ENCODE peak calls at places on chromosomes 5 and 9, in nine cellular contexts. X, K, H, F, A, P, M, L and R are unnamed samples.

GRCh38 chr9:93586290-93587057 is 10.1 kb downstream of the PHF2 start:
- DNase-seq in X (no peak), K (no peak), H (no peak), F (no peak), A (no peak), P (no peak), M (no peak), L (no peak), R (peak; percentile 28)

GRCh38 chr5:126446498-126447224 is 23.5 kb downstream of the GRAMD2B start:
- DNase-seq in X (peak; percentile 64), K (no peak), H (no peak), F (peak; percentile 97), A (peak; percentile 66), P (no peak), M (no peak), L (no peak), R (no peak)

GRCh38 chr9:105511486-105511885 is 46.4 kb upstream of the FKTN start:
- DNase-seq in X (no peak), K (no peak), H (no peak), F (no peak), A (no peak), P (no peak), M (no peak), L (no peak), R (no peak)

GRCh38 chr5:174363934-174364333 is 318.4 kb downstream of the NSG2 start:
- DNase-seq in X (no peak), K (no peak), H (no peak), F (no peak), A (no peak), P (no peak), M (no peak), L (no peak), R (no peak)

GRCh38 chr9:2267171-2267740 is 252.1 kb downstream of the SMARCA2 start:
- DNase-seq in X (no peak), K (no peak), H (no peak), F (peak; percentile 17), A (no peak), P (peak; percentile 25), M (no peak), L (no peak), R (no peak)

GRCh38 chr9:34341659-34342266 is 12.4 kb downstream of the NUDT2 start:
- DNase-seq in X (no peak), K (no peak), H (no peak), F (no peak), A (no peak), P (no peak), M (no peak), L (no peak), R (no peak)

GRCh38 chr9:120928720-120929389 is 2.3 kb upstream of the TRAF1 start:
- DNase-seq in X (no peak), K (peak; percentile 74), H (peak; percentile 72), F (peak; percentile 50), A (peak; percentile 85), P (peak; percentile 80), M (peak; percentile 75), L (no peak), R (peak; percentile 95)

GRCh38 chr5:318341-318897 is 3.1 kb upstream of the AHRR start:
- DNase-seq in X (no peak), K (no peak), H (no peak), F (peak; percentile 60), A (no peak), P (no peak), M (no peak), L (no peak), R (peak; percentile 64)

GRCh38 chr9:3760031-3760430 is 234.2 kb upstream of the RFX3 start:
- DNase-seq in X (peak; percentile 32), K (no peak), H (no peak), F (peak; percentile 52), A (no peak), P (no peak), M (no peak), L (no peak), R (no peak)

DNA sequence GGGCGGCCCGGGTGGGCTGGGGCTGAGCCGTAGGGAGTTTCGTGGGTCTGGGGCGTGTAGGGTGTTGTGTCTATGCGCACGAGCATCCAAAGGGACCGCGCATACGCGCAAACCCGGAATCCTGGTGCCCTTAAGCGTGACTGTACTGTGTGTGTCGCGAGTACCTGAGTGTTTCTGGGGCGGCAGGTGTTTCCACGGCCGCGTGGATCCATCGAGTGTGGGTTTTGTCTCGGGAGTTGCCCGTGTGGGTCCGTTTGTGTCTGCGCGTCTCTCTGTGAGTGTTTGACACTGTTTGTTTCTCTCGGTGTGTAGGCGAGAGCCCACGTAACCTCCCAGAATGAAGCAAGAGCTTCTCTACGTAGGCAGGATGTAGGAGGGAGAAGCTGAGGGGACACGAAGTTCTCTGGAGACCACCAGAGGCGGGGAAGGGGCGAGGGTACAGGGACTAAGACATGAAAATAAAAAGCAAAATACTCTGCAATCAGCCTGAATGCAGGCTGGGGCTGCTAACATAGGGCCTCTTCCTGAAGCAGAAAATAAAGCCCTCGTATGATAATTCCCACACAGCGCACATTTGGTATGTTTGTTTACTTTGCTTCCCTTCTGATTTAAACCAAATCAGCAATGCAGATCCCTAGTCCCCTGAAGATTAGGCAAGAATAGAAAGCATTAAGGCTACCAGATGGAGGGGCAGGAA is 583 bp upstream of the BRINP1 start:
- DNase-seq in X (no peak), K (no peak), H (no peak), F (no peak), A (no peak), P (no peak), M (no peak), L (no peak), R (no peak)
- H3K27me3 ChIP-seq in X (no peaks in the 10 kb centered on the region), K (no peaks in the 10 kb centered on the region), H (peaks cover 9% of the 10 kb centered on the region), F (no peaks in the 10 kb centered on the region), A (peaks cover 56% of the 10 kb centered on the region), P (peaks cover 53% of the 10 kb centered on the region), M (peaks cover 44% of the 10 kb centered on the region), L (peaks cover 5% of the 10 kb centered on the region), R (peaks cover 28% of the 10 kb centered on the region)

GRCh38 chr5:34928267-34928666 is 1.1 kb upstream of the DNAJC21 start:
- DNase-seq in X (no peak), K (no peak), H (no peak), F (no peak), A (no peak), P (no peak), M (no peak), L (no peak), R (no peak)

GRCh38 chr5:34929720-34930526 is 564 bp downstream of the DNAJC21 start:
- DNase-seq in X (peak; percentile 86), K (peak; percentile 63), H (peak; percentile 83), F (peak; percentile 83), A (peak; percentile 92), P (peak; percentile 92), M (peak; percentile 92), L (peak; percentile 87), R (peak; percentile 86)

GRCh38 chr5:34926318-34926888 is 3.0 kb upstream of the DNAJC21 start:
- DNase-seq in X (no peak), K (no peak), H (no peak), F (no peak), A (no peak), P (no peak), M (no peak), L (no peak), R (no peak)

GRCh38 chr5:34929150-34929719 is at the start of gene DNAJC21:
- DNase-seq in X (peak; percentile 98), K (peak; percentile 94), H (peak; percentile 98), F (peak; percentile 96), A (peak; percentile 99), P (peak; percentile 98), M (peak; percentile 97), L (peak; percentile 99), R (peak; percentile 98)

GRCh38 chr5:34927785-34928184 is 1.6 kb upstream of the DNAJC21 start:
- DNase-seq in X (no peak), K (no peak), H (no peak), F (no peak), A (no peak), P (no peak), M (no peak), L (no peak), R (no peak)
- H3K36me3 ChIP-seq in X (peaks cover 44% of the 10 kb centered on the region), K (peaks cover 9% of the 10 kb centered on the region), H (peaks cover 41% of the 10 kb centered on the region), F (peaks cover 10% of the 10 kb centered on the region), A (no peaks in the 10 kb centered on the region), P (peaks cover 3% of the 10 kb centered on the region), M (peaks cover 37% of the 10 kb centered on the region), L (peaks cover 55% of the 10 kb centered on the region), R (peaks cover 17% of the 10 kb centered on the region)

GRCh38 chr9:100419166-100419565 is 7.8 kb upstream of the MSANTD3 start:
- DNase-seq in X (peak; percentile 29), K (no peak), H (no peak), F (no peak), A (no peak), P (no peak), M (no peak), L (no peak), R (no peak)

GRCh38 chr9:100409176-100409556 is 17.8 kb upstream of the MSANTD3 start:
- DNase-seq in X (no peak), K (no peak), H (no peak), F (no peak), A (no peak), P (no peak), M (no peak), L (no peak), R (no peak)

GRCh38 chr9:100417815-100418214 is 9.1 kb upstream of the MSANTD3 start:
- DNase-seq in X (no peak), K (no peak), H (no peak), F (no peak), A (no peak), P (no peak), M (no peak), L (no peak), R (no peak)

GRCh38 chr9:100411472-100412270 is 15.3 kb upstream of the MSANTD3 start:
- DNase-seq in X (peak; percentile 84), K (peak; percentile 84), H (peak; percentile 95), F (peak; percentile 92), A (peak; percentile 96), P (peak; percentile 90), M (peak; percentile 84), L (peak; percentile 98), R (peak; percentile 91)

DNA sequence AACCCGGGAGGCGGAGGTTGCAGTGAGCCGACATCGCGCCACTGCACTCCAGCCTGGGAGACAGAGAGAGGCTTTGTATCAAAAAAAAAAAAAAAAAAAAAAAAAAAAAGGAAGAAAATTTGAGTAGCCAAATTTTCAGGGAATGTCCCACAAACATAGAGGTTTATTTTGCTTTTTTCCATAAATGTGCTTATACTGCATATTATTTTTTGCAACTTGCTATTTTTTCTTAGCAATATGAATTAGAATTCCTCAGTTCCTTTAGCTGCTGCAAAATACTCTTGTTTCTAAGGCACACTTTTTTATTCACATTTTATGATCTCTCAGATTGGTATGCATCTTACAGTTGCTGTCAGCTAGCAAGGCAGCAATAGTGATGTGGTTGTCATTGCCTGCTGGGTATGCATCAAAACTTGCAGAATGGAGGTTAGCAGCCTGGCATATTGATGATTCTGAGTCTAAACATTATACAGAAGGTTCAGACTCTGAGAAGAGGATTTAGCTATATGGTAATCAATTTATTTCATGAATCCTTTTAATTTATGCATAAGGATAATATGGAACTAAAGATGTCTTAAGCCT is 13.0 kb upstream of the MSANTD3 start:
- DNase-seq in X (no peak), K (no peak), H (no peak), F (no peak), A (no peak), P (no peak), M (no peak), L (no peak), R (no peak)
- H3K4me3 ChIP-seq in X (no peak overlapping the region), K (no peak overlapping the region), H (no peak overlapping the region), F (no peak overlapping the region), A (no peak overlapping the region), P (no peak overlapping the region), M (no peak overlapping the region), L (no peak overlapping the region), R (no peak overlapping the region)

DNA sequence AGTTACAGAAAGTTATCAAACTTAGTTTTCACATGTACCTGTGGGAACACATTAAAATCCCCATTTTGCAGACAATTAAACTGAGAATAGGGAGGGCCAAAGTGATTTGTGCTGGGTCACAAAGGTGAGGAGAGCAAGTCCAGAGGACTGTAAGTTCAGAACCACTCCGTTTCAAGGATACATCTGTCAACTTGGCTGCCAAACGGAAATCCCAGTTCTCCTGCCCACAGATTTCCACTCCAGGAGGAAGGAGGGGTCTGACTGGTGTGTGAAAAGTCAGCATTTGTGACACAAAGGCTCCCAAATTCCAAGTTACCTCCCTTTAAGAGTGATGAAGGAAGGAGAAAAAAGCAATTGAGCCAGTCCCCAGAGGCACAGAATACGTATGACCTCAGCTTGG is 42.3 kb downstream of the PRELID2 start:
- DNase-seq in X (no peak), K (no peak), H (no peak), F (no peak), A (no peak), P (no peak), M (no peak), L (no peak), R (no peak)
- H3K27me3 ChIP-seq in X (no peaks in the 10 kb centered on the region), K (no peaks in the 10 kb centered on the region), H (no peaks in the 10 kb centered on the region), F (no peaks in the 10 kb centered on the region), A (no peaks in the 10 kb centered on the region), P (no peaks in the 10 kb centered on the region), M (no peaks in the 10 kb centered on the region), L (no peaks in the 10 kb centered on the region), R (no peaks in the 10 kb centered on the region)